ENCODE peak calls at places on chromosomes 1 and 21, in four cellular contexts. M, H, J and T are unnamed samples. For H3K4me1, the result is how much of the 10 kb centered on the place peaks cover.

GRCh38 chr21:28671549-28672195 is 321.0 kb downstream of the LTN1 start:
- DNase-seq in J (no peak), H (no peak), M (no peak), T (no peak)

GRCh38 chr21:35861656-35862055 is 198.7 kb downstream of the SETD4 start:
- DNase-seq in H (no peak), J (no peak), M (no peak), T (no peak)

GRCh38 chr1:65279092-65279448 is 30.3 kb upstream of the DNAJC6 start:
- DNase-seq in M (no peak), J (no peak), H (no peak), T (no peak)

GRCh38 chr1:30379684-30380624 is 343.4 kb downstream of the MATN1 start:
- DNase-seq in M (peak), H (peak), J (no peak), T (no peak)

GRCh38 chr1:67052741-67053534 is 1.0 kb downstream of the SLC35D1 start:
- DNase-seq in H (peak), J (peak), M (peak), T (peak)

GRCh38 chr21:35400233-35400939 is 351.3 kb upstream of the RUNX1 start:
- DNase-seq in M (peak), J (no peak), H (no peak), T (no peak)

GRCh38 chr1:23563755-23564374 is 4.6 kb upstream of the ID3 start:
- DNase-seq in H (no peak), M (no peak), J (no peak), T (no peak)

GRCh38 chr1:215682232-215682631 is 115.1 kb downstream of the KCTD3 start:
- DNase-seq in J (no peak), M (no peak), H (no peak), T (no peak)

GRCh38 chr1:208791458-208791857 is 547.3 kb upstream of the PLXNA2 start:
- DNase-seq in H (no peak), M (no peak), J (no peak), T (no peak)

GRCh38 chr1:242120432-242120831 is 121.5 kb upstream of the MAP1LC3C start:
- DNase-seq in H (no peak), M (no peak), J (no peak), T (no peak)

GRCh38 chr1:109214695-109215623 is 1.2 kb downstream of the SARS1 start:
- DNase-seq in J (no peak), H (peak), M (peak), T (peak)

GRCh38 chr1:187842406-187843165 is 1013.8 kb downstream of the PLA2G4A start:
- DNase-seq in M (no peak), H (no peak), J (peak), T (no peak)

GRCh38 chr1:176241385-176242015 is 34.4 kb upstream of the COP1 start:
- DNase-seq in M (no peak), J (no peak), H (no peak), T (no peak)

GRCh38 chr1:166950156-166950555 is 25.2 kb downstream of the ILDR2 start:
- DNase-seq in H (no peak), J (no peak), M (no peak), T (no peak)

GRCh38 chr1:33170351-33171274 is 11.2 kb downstream of the TRIM62 start:
- DNase-seq in J (no peak), H (no peak), M (no peak), T (peak)

GRCh38 chr21:25441835-25442234 is 165.4 kb downstream of the MRPL39 start:
- DNase-seq in H (no peak), J (no peak), M (no peak), T (no peak)

GRCh38 chr1:73065585-73065984 is 783.2 kb upstream of the NEGR1 start:
- DNase-seq in H (no peak), M (no peak), J (no peak), T (no peak)

GRCh38 chr1:167447521-167448136 is 70.7 kb downstream of the CD247 start:
- DNase-seq in H (no peak), M (peak), J (no peak), T (no peak)

GRCh38 chr1:41523071-41523470 is 38.6 kb upstream of the EDN2 start:
- DNase-seq in H (no peak), J (no peak), M (no peak), T (no peak)

GRCh38 chr1:205458777-205459566 is 3.1 kb upstream of the BLACAT1 start:
- DNase-seq in M (no peak), J (no peak), H (no peak), T (no peak)

GRCh38 chr1:100891380-100891779 is 3.3 kb downstream of the EXTL2 start:
- DNase-seq in M (no peak), H (no peak), J (no peak), T (no peak)

GRCh38 chr21:33268736-33269441 is 2.7 kb downstream of the IL10RB start:
- DNase-seq in M (peak), J (no peak), H (no peak), T (no peak)

GRCh38 chr1:22217811-22218460 is 75.0 kb upstream of the WNT4 start:
- DNase-seq in H (no peak), M (no peak), J (peak), T (no peak)

GRCh38 chr1:46615735-46616134 is 876 bp downstream of the MOB3C start:
- DNase-seq in J (no peak), H (no peak), M (no peak), T (no peak)

GRCh38 chr1:53678507-53678906 is 60.5 kb downstream of the GLIS1 start:
- DNase-seq in M (no peak), H (peak), J (no peak), T (no peak)

GRCh38 chr1:174916846-174917245 is 82.9 kb upstream of the CACYBP start:
- DNase-seq in J (no peak), M (no peak), H (no peak), T (no peak)

GRCh38 chr1:210882414-210883221 is 251.3 kb downstream of the KCNH1 start:
- DNase-seq in H (no peak), J (no peak), M (no peak), T (no peak)

GRCh38 chr21:27190601-27191000 is 223.7 kb upstream of the ADAMTS5 start:
- DNase-seq in H (peak), J (no peak), M (no peak), T (no peak)

GRCh38 chr1:25432749-25433388 is 2.2 kb downstream of the MACO1 start:
- DNase-seq in M (no peak), H (no peak), J (no peak), T (no peak)

GRCh38 chr1:205319081-205320018 is 2.2 kb downstream of the NUAK2 start:
- DNase-seq in J (no peak), M (peak), H (peak), T (peak)

GRCh38 chr1:24925082-24925779 is 4.8 kb downstream of the RUNX3 start:
- DNase-seq in J (no peak), H (no peak), M (no peak), T (no peak)

GRCh38 chr1:209648366-209648765 is 3.9 kb downstream of the LAMB3 start:
- DNase-seq in H (no peak), M (no peak), J (no peak), T (no peak)

DNA sequence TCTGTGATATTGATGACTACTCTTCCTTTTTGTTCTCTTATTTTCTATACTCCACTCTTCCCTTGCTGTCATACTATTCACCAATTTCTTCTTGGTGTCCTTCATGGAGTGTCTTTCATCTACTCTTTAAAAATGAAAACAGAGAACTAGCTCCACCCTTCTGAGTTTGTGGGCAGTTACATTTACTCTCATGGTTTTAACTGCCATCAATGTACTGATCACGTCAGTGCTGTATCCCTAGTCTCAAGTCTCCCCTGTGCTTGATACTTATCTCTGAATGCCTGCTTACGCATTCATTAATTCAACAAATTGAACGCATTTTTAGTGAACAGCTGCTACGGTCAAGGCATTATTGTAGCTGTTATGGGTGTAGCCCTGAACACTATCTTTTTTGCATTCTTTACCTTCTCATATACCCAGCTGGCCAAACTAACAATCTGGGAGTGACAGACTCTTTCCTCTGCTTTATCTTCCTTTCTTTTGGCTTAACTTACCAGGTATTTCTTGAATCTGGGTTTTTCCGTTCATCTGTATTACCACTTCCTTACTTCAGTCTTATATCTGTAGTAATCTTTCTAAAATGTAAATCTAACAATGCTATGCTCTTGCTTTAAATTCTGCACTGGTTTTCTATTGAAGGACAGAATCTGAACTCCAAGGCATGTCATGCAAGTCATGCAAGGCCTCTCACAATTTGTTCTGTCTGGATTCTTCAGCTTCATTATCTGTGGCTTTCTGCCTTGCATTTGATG is 33.2 kb downstream of the SMG7 start:
- DNase-seq in H (no peak), J (no peak), M (no peak), T (no peak)
- H3K4me1 ChIP-seq in H (under half), J (under half), M (under half), T (under half)

DNA sequence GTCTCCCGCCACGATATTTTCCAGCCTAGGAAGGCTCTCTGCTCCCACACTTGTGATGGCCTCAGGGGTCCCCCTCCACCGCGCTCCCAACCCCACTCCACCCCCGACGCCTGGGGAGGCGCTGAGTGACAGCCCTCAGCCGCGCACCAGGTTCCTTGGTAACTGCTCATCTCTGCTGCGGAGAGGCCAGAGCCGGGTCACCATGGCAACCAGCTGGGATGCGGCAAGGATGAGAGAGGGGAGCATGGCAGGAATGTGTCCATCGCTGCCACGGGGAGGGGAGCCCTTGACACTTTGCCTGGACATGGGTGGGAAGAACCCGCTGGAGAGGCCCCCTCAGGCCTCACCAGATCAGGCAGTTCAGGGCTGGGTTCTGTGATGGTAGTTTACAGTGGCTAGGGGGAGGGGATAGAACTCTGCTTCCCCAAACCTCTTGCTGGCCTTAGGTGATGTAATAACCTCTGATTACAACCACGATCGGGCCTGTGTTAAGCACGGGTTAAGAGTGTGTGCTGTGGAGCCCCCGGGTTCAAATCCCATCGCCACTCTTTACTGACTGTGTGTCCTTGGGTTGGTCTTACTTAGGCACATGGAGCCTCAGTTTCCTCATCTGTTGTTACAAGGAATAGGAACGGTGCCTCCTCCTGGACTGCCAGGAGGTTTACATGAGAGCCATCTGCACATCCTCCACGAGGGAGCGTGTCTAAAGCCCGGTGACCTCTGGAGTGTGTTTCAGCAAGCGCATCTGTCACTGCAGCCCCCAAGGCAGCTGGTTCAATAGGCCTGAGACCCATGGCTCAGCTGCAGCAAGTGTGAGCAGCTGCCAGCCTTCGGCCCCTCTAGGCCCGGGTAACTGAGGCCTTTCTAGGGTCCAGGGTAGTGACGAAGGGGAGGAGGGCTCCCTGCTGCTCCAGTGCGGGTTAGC is 6.3 kb downstream of the KIF17 start:
- DNase-seq in J (no peak), M (no peak), H (no peak), T (no peak)
- H3K4me3 ChIP-seq in J (no peak), M (no peak), H (no peak), T (no peak)

DNA sequence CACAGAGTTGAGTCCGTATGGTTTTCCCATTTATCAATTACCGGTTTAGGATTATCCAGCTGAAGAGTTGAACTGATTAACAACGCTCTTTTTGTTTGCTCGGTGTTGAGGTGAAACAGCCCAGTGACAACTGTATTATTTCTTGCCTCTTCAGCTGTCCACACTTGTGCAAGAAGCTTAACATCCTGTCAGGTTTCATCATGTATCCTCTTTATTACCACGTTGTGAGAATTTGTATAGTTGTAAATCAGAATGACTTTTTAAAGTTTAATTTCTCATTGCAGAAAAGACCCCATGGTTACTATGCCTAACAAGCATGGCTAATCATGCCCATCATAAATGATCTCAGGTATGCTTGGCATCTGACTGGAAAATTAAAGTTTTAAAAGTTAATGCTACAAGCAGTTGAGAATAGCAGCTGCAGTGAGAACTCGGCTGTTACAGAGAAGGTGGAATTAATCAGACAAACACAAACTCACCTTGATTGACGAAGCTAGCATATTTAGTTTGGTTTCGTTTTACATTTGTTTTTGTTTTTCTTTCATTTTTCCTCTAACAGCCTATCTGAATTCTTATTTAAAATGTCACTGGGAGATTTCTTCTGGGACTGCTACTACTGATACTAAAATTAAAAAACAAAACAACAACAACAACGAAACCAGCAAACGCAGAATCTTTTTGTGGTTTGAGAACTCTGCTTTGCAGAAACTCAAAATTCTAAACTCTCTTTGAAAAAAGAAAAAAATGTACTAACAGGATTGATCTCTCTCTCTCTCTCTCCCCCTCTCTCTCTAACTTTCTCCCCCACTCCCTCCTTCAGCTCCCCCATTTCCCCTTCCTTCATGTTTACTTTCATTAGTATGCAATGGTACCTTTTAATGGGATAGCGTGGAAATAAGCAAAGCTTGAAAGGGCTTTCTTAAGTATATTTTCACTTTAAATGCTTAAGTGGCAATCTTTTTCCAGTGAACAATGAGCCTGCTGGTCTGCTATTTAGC is 562.9 kb upstream of the ADGRL2 start:
- DNase-seq in M (no peak), J (no peak), H (no peak), T (no peak)
- H3K4me1 ChIP-seq in M (under half), J (under half), H (under half), T (under half)

GRCh38 chr1:1274931-1275431 is 1.3 kb upstream of the UBE2J2 start:
- DNase-seq in M (no peak), H (no peak), J (no peak), T (no peak)
- H3K4me3 ChIP-seq in M (no peak), H (no peak), J (no peak), T (peak)